ENCODE peak calls at places on chromosome 20, in eight cellular contexts. One of them, this sample, is unnamed.

GRCh38 chr20:47992021-47992467 is 206.8 kb upstream of the SULF2 start:
- DNase-seq in upper lobe of left lung: no peak
- DNase-seq in sigmoid colon: no peak
- DNase-seq in HCT116: no peak
- DNase-seq in transverse colon: no peak
- DNase-seq in SK-N-SH: no peak
- DNase-seq in H1: no peak
- DNase-seq in prostate gland: peak; percentile 34
- DNase-seq in this sample: no peak

GRCh38 chr20:43438578-43439316 is 18.9 kb upstream of the SRSF6 start:
- DNase-seq in upper lobe of left lung: no peak
- DNase-seq in sigmoid colon: no peak
- DNase-seq in HCT116: no peak
- DNase-seq in transverse colon: no peak
- DNase-seq in SK-N-SH: no peak
- DNase-seq in H1: no peak
- DNase-seq in prostate gland: no peak
- DNase-seq in this sample: no peak

GRCh38 chr20:33124261-33124660 is 43.7 kb upstream of the BPIFA2 start:
- DNase-seq in upper lobe of left lung: no peak
- DNase-seq in sigmoid colon: no peak
- DNase-seq in HCT116: no peak
- DNase-seq in transverse colon: no peak
- DNase-seq in SK-N-SH: no peak
- DNase-seq in H1: no peak
- DNase-seq in prostate gland: no peak
- DNase-seq in this sample: no peak

GRCh38 chr20:57928181-57928967 is 218.6 kb upstream of the PMEPA1 start:
- DNase-seq in upper lobe of left lung: no peak
- DNase-seq in sigmoid colon: no peak
- DNase-seq in HCT116: no peak
- DNase-seq in transverse colon: no peak
- DNase-seq in SK-N-SH: no peak
- DNase-seq in H1: no peak
- DNase-seq in prostate gland: no peak
- DNase-seq in this sample: no peak

GRCh38 chr20:53040678-53041674 is 68.8 kb downstream of the TSHZ2 start:
- DNase-seq in upper lobe of left lung: no peak
- DNase-seq in sigmoid colon: peak; percentile 74
- DNase-seq in HCT116: no peak
- DNase-seq in transverse colon: no peak
- DNase-seq in SK-N-SH: no peak
- DNase-seq in H1: no peak
- DNase-seq in prostate gland: no peak
- DNase-seq in this sample: peak; percentile 74

GRCh38 chr20:14966203-14966602 is 628.8 kb upstream of the FLRT3 start:
- DNase-seq in upper lobe of left lung: no peak
- DNase-seq in sigmoid colon: no peak
- DNase-seq in HCT116: no peak
- DNase-seq in transverse colon: no peak
- DNase-seq in SK-N-SH: no peak
- DNase-seq in H1: no peak
- DNase-seq in prostate gland: no peak
- DNase-seq in this sample: no peak

GRCh38 chr20:25043499-25044260 is 14.3 kb downstream of the ACSS1 start:
- DNase-seq in upper lobe of left lung: no peak
- DNase-seq in sigmoid colon: no peak
- DNase-seq in HCT116: no peak
- DNase-seq in transverse colon: no peak
- DNase-seq in SK-N-SH: no peak
- DNase-seq in H1: no peak
- DNase-seq in prostate gland: no peak
- DNase-seq in this sample: no peak

GRCh38 chr20:53444386-53444785 is 149.3 kb downstream of the ZNF217 start:
- DNase-seq in upper lobe of left lung: no peak
- DNase-seq in sigmoid colon: no peak
- DNase-seq in HCT116: no peak
- DNase-seq in transverse colon: no peak
- DNase-seq in SK-N-SH: no peak
- DNase-seq in H1: no peak
- DNase-seq in prostate gland: no peak
- DNase-seq in this sample: no peak

DNA sequence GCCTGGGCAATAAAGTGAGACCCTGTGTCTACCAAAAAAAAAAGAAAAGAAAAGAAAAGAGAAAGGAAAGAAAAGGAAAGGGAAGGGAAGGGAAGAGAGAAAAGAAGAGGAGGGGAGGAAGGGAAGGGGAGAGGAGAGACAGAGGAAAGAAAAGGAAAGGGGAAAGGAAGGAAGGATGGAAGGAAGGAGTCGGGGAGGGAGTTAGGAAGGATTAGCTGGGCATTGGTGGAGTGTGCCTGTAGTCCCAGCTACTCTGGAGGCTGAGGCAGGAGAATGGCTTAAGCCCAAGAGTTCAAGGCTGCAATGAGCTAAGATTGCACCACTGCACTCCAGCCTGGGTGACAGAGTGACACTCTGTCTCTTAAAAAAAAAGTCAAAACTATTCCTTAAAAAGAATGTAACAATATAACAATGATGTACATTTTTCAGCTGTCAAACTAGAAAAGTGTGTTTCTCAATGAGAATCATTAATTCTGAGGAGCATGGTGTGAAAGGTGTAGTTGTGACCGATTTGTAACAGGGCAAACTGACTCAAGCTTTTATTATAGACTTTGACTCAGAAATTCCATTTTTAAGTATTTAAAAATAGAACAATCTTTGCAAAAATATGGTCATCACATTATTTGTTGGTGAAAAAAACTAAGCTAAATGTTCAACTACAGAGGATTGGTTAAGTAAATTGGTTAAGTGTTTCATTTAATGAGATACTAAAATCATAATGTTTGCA is 14.7 kb downstream of the SNRPB start:
- DNase-seq in upper lobe of left lung: no peak
- DNase-seq in sigmoid colon: no peak
- DNase-seq in HCT116: no peak
- DNase-seq in transverse colon: no peak
- DNase-seq in SK-N-SH: no peak
- DNase-seq in H1: no peak
- DNase-seq in prostate gland: no peak
- DNase-seq in this sample: no peak
- TF ChIP-seq POLR2AphosphoS5 in upper lobe of left lung: no peak
- TF ChIP-seq POLR2AphosphoS5 in sigmoid colon: no peak
- TF ChIP-seq POLR2AphosphoS5 in HCT116: no peak
- TF ChIP-seq POLR2AphosphoS5 in transverse colon: no peak
- TF ChIP-seq POLR2AphosphoS5 in SK-N-SH: no peak
- TF ChIP-seq POLR2AphosphoS5 in H1: no peak
- TF ChIP-seq POLR2AphosphoS5 in prostate gland: no peak
- TF ChIP-seq POLR2AphosphoS5 in this sample: no peak

GRCh38 chr20:6075428-6076219 is 21.8 kb upstream of the LRRN4 start:
- DNase-seq in upper lobe of left lung: no peak
- DNase-seq in sigmoid colon: no peak
- DNase-seq in HCT116: no peak
- DNase-seq in transverse colon: no peak
- DNase-seq in SK-N-SH: no peak
- DNase-seq in H1: no peak
- DNase-seq in prostate gland: no peak
- DNase-seq in this sample: no peak

GRCh38 chr20:6071162-6071695 is 17.4 kb upstream of the LRRN4 start:
- DNase-seq in upper lobe of left lung: no peak
- DNase-seq in sigmoid colon: no peak
- DNase-seq in HCT116: no peak
- DNase-seq in transverse colon: no peak
- DNase-seq in SK-N-SH: no peak
- DNase-seq in H1: no peak
- DNase-seq in prostate gland: no peak
- DNase-seq in this sample: no peak

GRCh38 chr20:6074784-6075183 is 20.9 kb upstream of the LRRN4 start:
- DNase-seq in upper lobe of left lung: no peak
- DNase-seq in sigmoid colon: no peak
- DNase-seq in HCT116: no peak
- DNase-seq in transverse colon: no peak
- DNase-seq in SK-N-SH: no peak
- DNase-seq in H1: no peak
- DNase-seq in prostate gland: no peak
- DNase-seq in this sample: no peak

GRCh38 chr20:6069669-6070068 is 15.8 kb upstream of the LRRN4 start:
- DNase-seq in upper lobe of left lung: no peak
- DNase-seq in sigmoid colon: no peak
- DNase-seq in HCT116: no peak
- DNase-seq in transverse colon: no peak
- DNase-seq in SK-N-SH: no peak
- DNase-seq in H1: no peak
- DNase-seq in prostate gland: no peak
- DNase-seq in this sample: no peak

GRCh38 chr20:6074145-6074561 is 20.3 kb upstream of the LRRN4 start:
- DNase-seq in upper lobe of left lung: no peak
- DNase-seq in sigmoid colon: no peak
- DNase-seq in HCT116: no peak
- DNase-seq in transverse colon: no peak
- DNase-seq in SK-N-SH: peak; percentile 54
- DNase-seq in H1: no peak
- DNase-seq in prostate gland: no peak
- DNase-seq in this sample: no peak
- TF ChIP-seq CTCF in upper lobe of left lung: peak; percentile 66
- TF ChIP-seq CTCF in sigmoid colon: no peak
- TF ChIP-seq CTCF in HCT116: no peak
- TF ChIP-seq CTCF in transverse colon: no peak
- TF ChIP-seq CTCF in SK-N-SH: peak; percentile 42
- TF ChIP-seq CTCF in H1: peak; percentile 25
- TF ChIP-seq CTCF in prostate gland: no peak
- TF ChIP-seq CTCF in this sample: peak; percentile 17

GRCh38 chr20:63979549-63980316 is at the start of gene SAMD10:
- DNase-seq in upper lobe of left lung: peak; percentile 92
- DNase-seq in sigmoid colon: no peak
- DNase-seq in HCT116: no peak
- DNase-seq in transverse colon: peak; percentile 59
- DNase-seq in SK-N-SH: peak; percentile 85
- DNase-seq in H1: peak; percentile 66
- DNase-seq in prostate gland: no peak
- DNase-seq in this sample: no peak

GRCh38 chr20:63977392-63978276 is 1.8 kb downstream of the SAMD10 start:
- DNase-seq in upper lobe of left lung: peak; percentile 76
- DNase-seq in sigmoid colon: peak; percentile 66
- DNase-seq in HCT116: no peak
- DNase-seq in transverse colon: no peak
- DNase-seq in SK-N-SH: no peak
- DNase-seq in H1: no peak
- DNase-seq in prostate gland: no peak
- DNase-seq in this sample: no peak

GRCh38 chr20:63979221-63979548 is 257 bp downstream of the SAMD10 start:
- DNase-seq in upper lobe of left lung: no peak
- DNase-seq in sigmoid colon: no peak
- DNase-seq in HCT116: no peak
- DNase-seq in transverse colon: no peak
- DNase-seq in SK-N-SH: no peak
- DNase-seq in H1: no peak
- DNase-seq in prostate gland: no peak
- DNase-seq in this sample: peak; percentile 64

GRCh38 chr20:63976980-63977391 is 2.5 kb downstream of the SAMD10 start:
- DNase-seq in upper lobe of left lung: peak; percentile 74
- DNase-seq in sigmoid colon: peak; percentile 57
- DNase-seq in HCT116: no peak
- DNase-seq in transverse colon: no peak
- DNase-seq in SK-N-SH: peak; percentile 9
- DNase-seq in H1: no peak
- DNase-seq in prostate gland: no peak
- DNase-seq in this sample: no peak

DNA sequence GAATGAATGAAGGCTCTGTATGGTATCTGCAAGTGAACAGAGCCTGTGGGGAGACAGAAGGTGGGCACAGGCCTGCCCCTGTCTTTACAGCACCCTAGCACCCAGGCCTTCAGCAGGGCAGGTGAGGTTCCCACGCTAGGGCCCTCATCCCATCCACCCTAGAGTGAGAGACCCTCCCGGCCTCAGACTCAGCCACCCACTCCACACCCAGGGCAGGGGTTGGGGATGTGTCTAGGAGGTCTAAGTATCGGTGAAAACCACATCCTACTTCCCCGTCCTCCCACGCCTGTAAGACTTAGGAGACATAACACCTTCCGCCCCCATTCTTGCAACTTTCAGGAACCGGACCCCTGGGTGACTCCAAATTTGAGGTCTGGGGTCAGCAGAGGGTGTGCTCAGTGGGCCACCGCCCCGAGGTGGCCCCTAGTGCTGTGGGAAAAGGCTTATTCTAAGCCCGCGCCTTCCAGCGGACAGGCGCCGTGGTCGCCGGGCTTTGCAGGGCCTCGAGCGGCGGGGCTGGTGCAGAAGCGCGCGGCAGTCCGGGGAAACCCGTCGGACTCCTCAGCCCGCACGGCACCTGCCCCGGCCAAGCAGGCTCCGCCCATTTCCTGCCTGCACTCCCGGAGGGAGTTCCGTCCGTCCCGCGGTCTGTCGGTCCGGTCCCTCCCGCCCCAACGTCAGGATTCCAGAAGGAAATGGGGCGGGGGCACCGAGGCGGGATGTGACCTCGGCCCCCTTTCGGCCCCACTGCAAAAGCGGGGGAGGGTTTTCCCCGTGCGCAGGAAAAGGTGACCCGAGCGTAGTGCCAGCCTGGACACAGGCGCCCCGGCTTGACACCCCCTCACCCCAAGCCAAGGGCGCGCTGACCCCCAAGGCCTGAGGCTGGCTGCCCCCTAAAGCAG is 872 bp downstream of the SAMD10 start:
- DNase-seq in upper lobe of left lung: peak; percentile 93
- DNase-seq in sigmoid colon: peak; percentile 85
- DNase-seq in HCT116: no peak
- DNase-seq in transverse colon: peak; percentile 90
- DNase-seq in SK-N-SH: peak; percentile 79
- DNase-seq in H1: peak; percentile 89
- DNase-seq in prostate gland: peak; percentile 80
- DNase-seq in this sample: peak; percentile 80
- H3K27ac ChIP-seq in upper lobe of left lung: peak overlapping the region; percentile 90
- H3K27ac ChIP-seq in sigmoid colon: peak overlapping the region; percentile 38
- H3K27ac ChIP-seq in HCT116: peak overlapping the region; percentile 69
- H3K27ac ChIP-seq in transverse colon: peak overlapping the region; percentile 89
- H3K27ac ChIP-seq in SK-N-SH: peak overlapping the region; percentile 84
- H3K27ac ChIP-seq in H1: no peak overlapping the region
- H3K27ac ChIP-seq in prostate gland: peak overlapping the region; percentile 83
- H3K27ac ChIP-seq in this sample: peak overlapping the region; percentile 96

DNA sequence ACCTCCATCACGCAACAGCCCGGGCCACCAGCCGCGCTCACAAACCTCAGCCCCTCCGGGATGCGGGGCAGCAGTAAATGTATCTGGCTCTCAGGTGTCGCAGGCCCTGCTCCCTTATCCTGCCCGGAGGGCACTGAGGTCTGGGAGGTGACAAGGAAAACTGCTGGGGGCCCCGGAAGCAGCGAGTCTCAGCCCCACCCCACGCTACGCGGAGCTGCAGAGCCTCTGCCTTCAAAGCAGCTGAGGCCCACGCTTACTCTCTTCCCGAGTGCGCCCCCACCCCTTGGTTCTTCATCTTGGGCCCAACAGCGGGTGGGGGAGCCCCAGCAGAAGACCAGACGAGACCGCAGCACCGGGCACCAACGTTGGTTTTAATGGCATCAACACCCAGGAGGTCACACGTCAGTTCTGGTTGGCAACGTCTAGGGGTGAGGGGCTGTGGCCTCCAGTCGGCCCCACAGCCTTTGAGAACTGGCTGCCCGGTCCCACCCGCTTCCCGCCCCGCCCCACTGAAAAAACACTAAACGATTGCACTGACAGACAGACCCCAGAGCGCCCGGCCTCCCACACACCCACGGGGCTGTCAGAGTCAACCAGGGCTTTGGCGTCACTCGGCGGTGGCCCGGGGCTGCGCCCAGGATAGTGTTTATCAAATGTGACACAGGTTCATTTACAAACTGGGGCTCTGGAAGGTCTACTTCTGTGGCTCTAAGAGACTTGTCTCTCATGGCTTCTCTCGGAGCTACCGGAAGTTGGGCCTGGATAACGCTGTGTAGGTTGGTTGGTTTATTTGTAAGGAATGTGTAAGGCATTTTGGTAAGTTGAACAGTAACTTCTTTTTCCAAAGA is 43.7 kb downstream of the DSTN start:
- DNase-seq in upper lobe of left lung: peak; percentile 82
- DNase-seq in sigmoid colon: peak; percentile 80
- DNase-seq in HCT116: no peak
- DNase-seq in transverse colon: peak; percentile 26
- DNase-seq in SK-N-SH: peak; percentile 9
- DNase-seq in H1: no peak
- DNase-seq in prostate gland: no peak
- DNase-seq in this sample: peak; percentile 67
- TF ChIP-seq POLR2AphosphoS5 in upper lobe of left lung: no peak
- TF ChIP-seq POLR2AphosphoS5 in sigmoid colon: no peak
- TF ChIP-seq POLR2AphosphoS5 in HCT116: no peak
- TF ChIP-seq POLR2AphosphoS5 in transverse colon: no peak
- TF ChIP-seq POLR2AphosphoS5 in SK-N-SH: no peak
- TF ChIP-seq POLR2AphosphoS5 in H1: no peak
- TF ChIP-seq POLR2AphosphoS5 in prostate gland: no peak
- TF ChIP-seq POLR2AphosphoS5 in this sample: no peak

This sample was measured in suprapubic skin.